ENCODE peak calls at places on chromosome 19, in six cellular contexts. Z is HCT116, C is SK-N-SH, Y is GM12878, Q is HepG2, D is K562. G is an unnamed sample. For H3K4me1, the result is how much of the 10 kb centered on the place peaks cover.

GRCh38 chr19:2494084-2494446 is 18.1 kb downstream of the GADD45B start:
- DNase-seq in Z (no peak), C (peak), Y (no peak), Q (no peak), D (no peak), G (no peak)

GRCh38 chr19:16417660-16418596 is 53.8 kb downstream of the EPS15L1 start:
- DNase-seq in Z (peak), C (peak), Y (no peak), Q (peak), D (peak), G (peak)

GRCh38 chr19:46376241-46377153 is 29.6 kb downstream of the PPP5C start:
- DNase-seq in Z (no peak), C (no peak), Y (no peak), Q (no peak), D (no peak), G (no peak)

GRCh38 chr19:46036745-46037126 is 4.1 kb downstream of the IGFL4 start:
- DNase-seq in Z (no peak), C (no peak), Y (no peak), Q (peak), D (no peak), G (no peak)

GRCh38 chr19:37932985-37933953 is 26.3 kb downstream of the SIPA1L3 start:
- DNase-seq in Z (no peak), C (peak), Y (no peak), Q (peak), D (no peak), G (no peak)

GRCh38 chr19:1956868-1957492 is 16.0 kb downstream of the CSNK1G2 start:
- DNase-seq in Z (no peak), C (no peak), Y (no peak), Q (no peak), D (no peak), G (no peak)

GRCh38 chr19:17402982-17403855 is 2.2 kb downstream of the BST2 start:
- DNase-seq in Z (no peak), C (peak), Y (no peak), Q (no peak), D (peak), G (peak)

GRCh38 chr19:33552191-33552927 is 30.8 kb upstream of the PEPD start:
- DNase-seq in Z (no peak), C (no peak), Y (no peak), Q (no peak), D (no peak), G (no peak)

GRCh38 chr19:21432590-21432989 is 35.7 kb downstream of the ZNF493 start:
- DNase-seq in Z (no peak), C (no peak), Y (no peak), Q (no peak), D (no peak), G (no peak)

GRCh38 chr19:35306473-35307246 is 14.7 kb downstream of the MAG start:
- DNase-seq in Z (no peak), C (no peak), Y (no peak), Q (peak), D (no peak), G (no peak)

GRCh38 chr19:10858204-10858828 is 10.1 kb downstream of the C19orf38 start:
- DNase-seq in Z (no peak), C (peak), Y (no peak), Q (no peak), D (peak), G (no peak)

GRCh38 chr19:10270180-10270615 is 722 bp upstream of the ICAM1 start:
- DNase-seq in Z (no peak), C (peak), Y (no peak), Q (no peak), D (peak), G (no peak)

GRCh38 chr19:32178841-32179410 is 166.5 kb upstream of the ZNF507 start:
- DNase-seq in Z (no peak), C (no peak), Y (no peak), Q (no peak), D (no peak), G (no peak)

GRCh38 chr19:709965-710714 is 1.4 kb downstream of the PALM start:
- DNase-seq in Z (no peak), C (peak), Y (no peak), Q (no peak), D (no peak), G (no peak)

GRCh38 chr19:35513231-35513974 is at the start of gene DMKN:
- DNase-seq in Z (peak), C (no peak), Y (no peak), Q (peak), D (peak), G (no peak)

GRCh38 chr19:29273000-29273691 is 60.2 kb upstream of the UQCRFS1 start:
- DNase-seq in Z (no peak), C (no peak), Y (no peak), Q (no peak), D (no peak), G (no peak)

GRCh38 chr19:50190439-50190891 is 13.0 kb upstream of the MYH14 start:
- DNase-seq in Z (no peak), C (no peak), Y (peak), Q (no peak), D (no peak), G (no peak)

GRCh38 chr19:5718032-5718578 is 1.8 kb downstream of the LONP1 start:
- DNase-seq in Z (no peak), C (no peak), Y (no peak), Q (no peak), D (no peak), G (no peak)

GRCh38 chr19:45451181-45451849 is 16.5 kb upstream of the FOSB start:
- DNase-seq in Z (no peak), C (no peak), Y (no peak), Q (no peak), D (no peak), G (no peak)

GRCh38 chr19:16235811-16236710 is 38.4 kb downstream of the AP1M1 start:
- DNase-seq in Z (no peak), C (peak), Y (no peak), Q (no peak), D (peak), G (no peak)

GRCh38 chr19:40686882-40687524 is 3.4 kb downstream of the NUMBL start:
- DNase-seq in Z (no peak), C (no peak), Y (no peak), Q (no peak), D (no peak), G (no peak)

GRCh38 chr19:33740811-33741396 is 55.8 kb upstream of the KCTD15 start:
- DNase-seq in Z (no peak), C (no peak), Y (no peak), Q (peak), D (peak), G (peak)

GRCh38 chr19:52734340-52734892 is 428 bp downstream of the ZNF611 start:
- DNase-seq in Z (no peak), C (peak), Y (no peak), Q (no peak), D (peak), G (no peak)

GRCh38 chr19:39705578-39706188 is 1.4 kb downstream of the LGALS14 start:
- DNase-seq in Z (no peak), C (no peak), Y (no peak), Q (no peak), D (no peak), G (no peak)

GRCh38 chr19:40190891-40191835 is at the start of gene MAP3K10:
- DNase-seq in Z (no peak), C (peak), Y (peak), Q (peak), D (peak), G (no peak)

GRCh38 chr19:38093587-38093986 is 130.4 kb downstream of the DPF1 start:
- DNase-seq in Z (no peak), C (peak), Y (no peak), Q (no peak), D (no peak), G (no peak)

GRCh38 chr19:5143471-5144411 is 174.8 kb downstream of the KDM4B start:
- DNase-seq in Z (no peak), C (no peak), Y (no peak), Q (no peak), D (no peak), G (no peak)

GRCh38 chr19:38805180-38805579 is 7.6 kb downstream of the LGALS4 start:
- DNase-seq in Z (no peak), C (no peak), Y (no peak), Q (no peak), D (no peak), G (no peak)

GRCh38 chr19:2477141-2477710 is 1.3 kb downstream of the GADD45B start:
- DNase-seq in Z (no peak), C (no peak), Y (no peak), Q (no peak), D (no peak), G (no peak)

GRCh38 chr19:46979770-46980105 is 39.9 kb upstream of the NPAS1 start:
- DNase-seq in Z (no peak), C (no peak), Y (no peak), Q (no peak), D (no peak), G (no peak)

GRCh38 chr19:42322305-42322704 is 3.1 kb upstream of the MEGF8 start:
- DNase-seq in Z (no peak), C (no peak), Y (no peak), Q (no peak), D (no peak), G (no peak)
- TF ChIP-seq YY1 in Z (no peak), C (no peak), Y (no peak), Q (no peak), D (no peak), G (no peak)

GRCh38 chr19:48330012-48330681 is 4.8 kb downstream of the EMP3 start:
- DNase-seq in Z (no peak), C (peak), Y (peak), Q (no peak), D (peak), G (no peak)
- H3K4me1 ChIP-seq in Z (under half), C (under half), Y (under half), Q (under half), D (half or more), G (under half)

GRCh38 chr19:13143135-13143534 is 7.0 kb downstream of the STX10 start:
- DNase-seq in Z (no peak), C (no peak), Y (no peak), Q (peak), D (no peak), G (no peak)
- H3K9ac ChIP-seq in Z (peak), C (no peak), Y (no peak), Q (no peak), D (no peak), G (no peak)

DNA sequence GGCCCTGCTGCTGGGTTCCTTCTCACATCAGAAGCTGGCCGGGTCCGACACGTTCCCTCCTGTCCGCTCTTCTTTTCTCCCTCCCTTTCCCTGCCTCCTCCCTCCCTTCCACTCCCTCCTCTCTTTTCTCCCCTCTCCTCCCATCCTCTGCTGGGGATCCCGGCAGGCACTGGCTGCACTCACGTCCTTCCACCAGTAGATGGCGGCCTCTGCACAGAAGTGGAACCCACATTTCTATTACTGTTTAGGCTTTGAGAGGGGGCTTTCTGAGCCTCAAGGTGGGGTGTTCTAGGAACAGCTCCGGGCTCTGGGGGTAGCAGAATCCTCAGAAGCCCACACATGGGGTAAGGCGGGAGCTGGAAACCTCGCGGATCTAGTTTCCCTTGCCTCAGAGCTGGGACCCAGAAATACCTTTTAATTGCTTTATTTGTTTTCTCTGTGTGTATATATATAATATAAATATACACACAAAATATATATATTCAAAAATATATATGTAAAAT is 294.2 kb downstream of the ZNF536 start:
- DNase-seq in Z (no peak), C (peak), Y (no peak), Q (peak), D (peak), G (peak)
- TF ChIP-seq YY1 in Z (no peak), C (no peak), Y (no peak), Q (no peak), D (no peak), G (no peak)

DNA sequence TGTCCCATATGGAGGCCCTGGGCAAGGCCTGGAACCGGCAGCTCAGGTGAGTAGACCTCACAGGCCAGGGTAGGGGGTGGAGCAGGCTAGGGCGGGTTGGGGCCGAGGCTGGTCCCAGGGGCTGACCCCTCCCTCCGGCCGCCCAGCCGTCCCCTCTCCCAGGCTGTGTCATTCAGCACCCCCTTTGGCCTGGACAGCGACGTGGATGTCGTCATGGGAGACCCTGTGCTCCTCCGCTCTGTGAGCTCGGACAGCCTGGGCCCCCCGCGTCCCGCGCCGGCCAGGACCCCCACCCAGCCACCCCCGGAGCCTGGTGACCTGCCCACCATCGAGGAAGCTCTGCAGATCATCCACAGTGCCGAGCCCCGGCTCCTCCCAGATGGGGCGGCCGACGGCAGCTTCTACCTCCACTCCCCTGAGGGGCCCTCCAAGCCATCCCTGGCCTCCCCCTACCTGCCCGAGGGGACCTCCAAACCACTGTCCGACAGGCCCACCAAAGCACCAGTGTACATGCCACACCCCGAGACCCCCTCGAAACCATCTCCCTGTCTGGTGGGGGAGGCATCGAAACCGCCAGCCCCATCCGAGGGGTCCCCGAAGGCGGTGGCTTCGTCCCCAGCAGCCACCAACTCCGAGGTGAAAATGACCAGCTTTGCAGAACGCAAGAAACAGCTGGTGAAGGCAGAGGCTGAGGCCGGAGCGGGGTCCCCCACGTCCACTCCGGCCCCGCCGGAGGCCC is 16.0 kb downstream of the CAMSAP3 start:
- DNase-seq in Z (no peak), C (no peak), Y (no peak), Q (no peak), D (peak), G (no peak)
- H3K4me1 ChIP-seq in Z (under half), C (under half), Y (under half), Q (under half), D (under half), G (under half)

GRCh38 chr19:49155830-49156346 is 692 bp upstream of the HRC start:
- DNase-seq in Z (no peak), C (no peak), Y (no peak), Q (no peak), D (peak), G (no peak)
- H3K9ac ChIP-seq in Z (no peak), C (no peak), Y (no peak), Q (peak), D (peak), G (no peak)

G was measured in NT2/D1.